ENCODE peak calls at places on chromosome 9, in ten cellular contexts. W is nephron progenitor cell, C is memory B cell, J is PC-3, S is brain microvascular endothelial cell, Q is psoas muscle, L is Calu3, Z is T1000, Y is SJSA1, T is ecto neural progenitor cell. D is an unnamed sample.

GRCh38 chr9:124006448-124007156 is 5.0 kb upstream of the LHX2 start:
- DNase-seq in W (no peak), C (no peak), J (no peak), S (no peak), Q (no peak), L (no peak), Z (no peak), Y (no peak), T (no peak), D (no peak)

GRCh38 chr9:92295240-92295790 is 1.8 kb upstream of the IARS1 start:
- DNase-seq in W (no peak), C (no peak), J (no peak), S (no peak), Q (no peak), L (no peak), Z (no peak), Y (no peak), T (no peak), D (no peak)

GRCh38 chr9:100595391-100596199 is 17.7 kb downstream of the CAVIN4 start:
- DNase-seq in W (peak; percentile 39), C (peak; percentile 28), J (peak; percentile 82), S (peak; percentile 64), Q (no peak), L (peak; percentile 51), Z (no peak), Y (peak; percentile 39), T (no peak), D (peak; percentile 83)

GRCh38 chr9:113542016-113542415 is 78.5 kb downstream of the RGS3 start:
- DNase-seq in W (no peak), C (no peak), J (no peak), S (no peak), Q (no peak), L (no peak), Z (no peak), Y (no peak), T (no peak), D (no peak)

GRCh38 chr9:3332802-3333201 is 193.0 kb downstream of the RFX3 start:
- DNase-seq in W (no peak), C (no peak), J (no peak), S (no peak), Q (no peak), L (no peak), Z (no peak), Y (no peak), T (no peak), D (no peak)

GRCh38 chr9:135647897-135648296 is 8.6 kb upstream of the GLT6D1 start:
- DNase-seq in W (no peak), C (no peak), J (no peak), S (no peak), Q (no peak), L (no peak), Z (no peak), Y (no peak), T (no peak), D (no peak)

GRCh38 chr9:126166866-126167265 is 159.8 kb upstream of the MVB12B start:
- DNase-seq in W (no peak), C (no peak), J (no peak), S (no peak), Q (no peak), L (no peak), Z (no peak), Y (no peak), T (no peak), D (no peak)

GRCh38 chr9:34139477-34140146 is 13.1 kb upstream of the DCAF12 start:
- DNase-seq in W (no peak), C (no peak), J (peak; percentile 64), S (peak; percentile 91), Q (no peak), L (peak; percentile 28), Z (peak; percentile 2), Y (peak; percentile 28), T (no peak), D (peak; percentile 49)

GRCh38 chr9:81191222-81191621 is 498.1 kb downstream of the TLE1 start:
- DNase-seq in W (no peak), C (no peak), J (peak; percentile 50), S (no peak), Q (no peak), L (no peak), Z (no peak), Y (no peak), T (no peak), D (no peak)

GRCh38 chr9:12993432-12993831 is 218.6 kb downstream of the LURAP1L start:
- DNase-seq in W (no peak), C (no peak), J (no peak), S (no peak), Q (no peak), L (no peak), Z (no peak), Y (no peak), T (no peak), D (no peak)

GRCh38 chr9:137055385-137056364 is 1.8 kb upstream of the ENTPD2 start:
- DNase-seq in W (no peak), C (no peak), J (peak; percentile 22), S (no peak), Q (peak; percentile 79), L (peak; percentile 65), Z (no peak), Y (no peak), T (peak; percentile 55), D (peak; percentile 72)

GRCh38 chr9:91946196-91946595 is 3.8 kb downstream of the ROR2 start:
- DNase-seq in W (no peak), C (no peak), J (no peak), S (no peak), Q (no peak), L (no peak), Z (no peak), Y (no peak), T (no peak), D (no peak)

GRCh38 chr9:81022177-81022576 is 667.2 kb downstream of the TLE1 start:
- DNase-seq in W (no peak), C (no peak), J (no peak), S (no peak), Q (no peak), L (no peak), Z (no peak), Y (no peak), T (no peak), D (no peak)

GRCh38 chr9:136345281-136346156 is 18.0 kb downstream of the DNLZ start:
- DNase-seq in W (peak; percentile 74), C (no peak), J (peak; percentile 57), S (no peak), Q (peak; percentile 73), L (peak; percentile 68), Z (no peak), Y (no peak), T (peak; percentile 86), D (peak; percentile 74)

GRCh38 chr9:68755752-68756151 is 50.7 kb downstream of the PIP5K1B start:
- DNase-seq in W (no peak), C (no peak), J (no peak), S (no peak), Q (no peak), L (no peak), Z (no peak), Y (no peak), T (peak; percentile 55), D (no peak)

GRCh38 chr9:70924905-70925547 is 196.4 kb downstream of the TRPM3 start:
- DNase-seq in W (peak; percentile 26), C (no peak), J (peak; percentile 52), S (peak; percentile 81), Q (no peak), L (peak; percentile 34), Z (peak; percentile 41), Y (peak; percentile 50), T (no peak), D (peak; percentile 59)

GRCh38 chr9:21804791-21805190 is 2.4 kb downstream of the MTAP start:
- DNase-seq in W (no peak), C (no peak), J (no peak), S (no peak), Q (no peak), L (no peak), Z (no peak), Y (no peak), T (no peak), D (no peak)